ENCODE peak calls at places on chromosomes 1 and 21, in five cellular contexts. I is suprapubic skin; F is dermis microvascular lymphatic vessel endothelial cell; N is activated CD8-positive, alpha-beta memory T cell treated with anti-CD3 and anti-CD28 coated beads for 4 hours; B is kidney glomerular epithelial cell. U is an unnamed sample.
A peak's percentile ranks its signal among the peaks of the same experiment; 100 is the strongest.

GRCh38 chr1:1058921-1059493 is 15.1 kb downstream of the RNF223 start:
- DNase-seq in I (no peak), F (no peak), N (no peak), B (no peak), U (peak; percentile 58)

GRCh38 chr1:24904731-24905354 is 25.2 kb downstream of the RUNX3 start:
- DNase-seq in I (peak; percentile 71), F (no peak), N (no peak), B (no peak), U (no peak)

GRCh38 chr1:112381324-112382076 is 14.5 kb upstream of the CTTNBP2NL start:
- DNase-seq in I (no peak), F (no peak), N (no peak), B (no peak), U (no peak)

GRCh38 chr1:159469921-159470595 is 30.5 kb downstream of the OR10J1 start:
- DNase-seq in I (no peak), F (no peak), N (no peak), B (no peak), U (no peak)

GRCh38 chr1:39729030-39729429 is 9.7 kb upstream of the PPIE start:
- DNase-seq in I (no peak), F (no peak), N (no peak), B (no peak), U (peak; percentile 31)

GRCh38 chr1:177585492-177586220 is 384.2 kb downstream of the SEC16B start:
- DNase-seq in I (no peak), F (no peak), N (no peak), B (no peak), U (peak; percentile 97)

GRCh38 chr21:46100426-46100825 is 2.5 kb downstream of the COL6A2 start:
- DNase-seq in I (no peak), F (no peak), N (no peak), B (no peak), U (no peak)

GRCh38 chr1:212514782-212515181 is 82.1 kb downstream of the NENF start:
- DNase-seq in I (no peak), F (no peak), N (no peak), B (no peak), U (no peak)

GRCh38 chr1:38003261-38004250 is 1.8 kb downstream of the FHL3 start:
- DNase-seq in I (peak; percentile 61), F (no peak), N (no peak), B (no peak), U (no peak)

GRCh38 chr1:68104155-68104554 is 53.7 kb upstream of the DIRAS3 start:
- DNase-seq in I (no peak), F (no peak), N (no peak), B (peak; percentile 18), U (peak; percentile 41)

GRCh38 chr1:241610056-241610815 is 29.9 kb downstream of the CHML start:
- DNase-seq in I (no peak), F (no peak), N (no peak), B (no peak), U (no peak)

GRCh38 chr1:177451191-177451590 is 280.4 kb downstream of the BRINP2 start:
- DNase-seq in I (no peak), F (no peak), N (no peak), B (no peak), U (no peak)

GRCh38 chr1:15231714-15232201 is 15.3 kb upstream of the FHAD1 start:
- DNase-seq in I (no peak), F (no peak), N (no peak), B (no peak), U (peak; percentile 11)

GRCh38 chr1:115314765-115315164 is 23.3 kb downstream of the NGF start:
- DNase-seq in I (no peak), F (no peak), N (no peak), B (peak; percentile 78), U (peak; percentile 69)

GRCh38 chr1:168991667-168992475 is 114.6 kb upstream of the ATP1B1 start:
- DNase-seq in I (no peak), F (no peak), N (no peak), B (no peak), U (peak; percentile 90)

GRCh38 chr1:169493251-169493650 is 7.5 kb upstream of the SLC19A2 start:
- DNase-seq in I (no peak), F (no peak), N (no peak), B (no peak), U (no peak)

GRCh38 chr1:181057079-181057478 is 23.3 kb downstream of the MR1 start:
- DNase-seq in I (no peak), F (peak; percentile 22), N (no peak), B (no peak), U (no peak)

GRCh38 chr21:29419422-29419821 is 120.7 kb downstream of the BACH1 start:
- DNase-seq in I (no peak), F (no peak), N (no peak), B (no peak), U (no peak)

GRCh38 chr1:204102029-204102611 is 29.2 kb downstream of the SOX13 start:
- DNase-seq in I (no peak), F (no peak), N (no peak), B (no peak), U (no peak)

GRCh38 chr1:58721247-58721820 is 21.5 kb upstream of the MYSM1 start:
- DNase-seq in I (no peak), F (no peak), N (no peak), B (no peak), U (no peak)

GRCh38 chr1:152347116-152347728 is 12.6 kb downstream of the FLG2 start:
- DNase-seq in I (no peak), F (peak; percentile 27), N (no peak), B (peak; percentile 68), U (peak; percentile 64)

GRCh38 chr1:192439373-192440025 is 122.7 kb downstream of the RGS21 start:
- DNase-seq in I (no peak), F (no peak), N (no peak), B (peak; percentile 70), U (peak; percentile 84)

GRCh38 chr1:155051777-155052398 is 772 bp downstream of the ADAM15 start:
- DNase-seq in I (no peak), F (no peak), N (no peak), B (no peak), U (peak; percentile 35)

GRCh38 chr1:169896013-169896412 is 2.3 kb upstream of the SCYL3 start:
- DNase-seq in I (no peak), F (no peak), N (no peak), B (no peak), U (no peak)

GRCh38 chr21:44024257-44024656 is 12.1 kb downstream of the TRAPPC10 start:
- DNase-seq in I (peak; percentile 12), F (no peak), N (no peak), B (no peak), U (no peak)

GRCh38 chr1:64404202-64404601 is 65.7 kb upstream of the CACHD1 start:
- DNase-seq in I (no peak), F (no peak), N (no peak), B (no peak), U (no peak)

GRCh38 chr1:186864296-186864695 is 35.5 kb downstream of the PLA2G4A start:
- DNase-seq in I (no peak), F (no peak), N (no peak), B (no peak), U (no peak)

GRCh38 chr1:202615501-202616354 is 94.5 kb downstream of the SYT2 start:
- DNase-seq in I (no peak), F (no peak), N (no peak), B (peak; percentile 32), U (no peak)

GRCh38 chr1:228013322-228014234 is 6.8 kb downstream of the WNT3A start:
- DNase-seq in I (peak; percentile 83), F (no peak), N (no peak), B (no peak), U (peak; percentile 89)

GRCh38 chr1:30929135-30929889 is 20.8 kb upstream of the SDC3 start:
- DNase-seq in I (no peak), F (no peak), N (peak; percentile 10), B (peak; percentile 48), U (peak; percentile 55)

GRCh38 chr1:33768821-33769220 is 95.1 kb upstream of the HMGB4 start:
- DNase-seq in I (no peak), F (no peak), N (no peak), B (no peak), U (no peak)

GRCh38 chr21:46221664-46222435 is 6.7 kb downstream of the LSS start:
- DNase-seq in I (peak; percentile 29), F (no peak), N (no peak), B (no peak), U (no peak)

GRCh38 chr21:44375686-44376320 is 22.4 kb downstream of the TRPM2 start:
- DNase-seq in I (no peak), F (no peak), N (no peak), B (no peak), U (no peak)

GRCh38 chr1:53892911-53893310 is 1.1 kb upstream of the DIO1 start:
- DNase-seq in I (no peak), F (no peak), N (no peak), B (no peak), U (no peak)

GRCh38 chr1:59568158-59568935 is 246.4 kb upstream of the HOOK1 start:
- DNase-seq in I (no peak), F (no peak), N (no peak), B (peak; percentile 4), U (peak; percentile 16)

GRCh38 chr1:67589519-67590233 is 95.3 kb upstream of the GADD45A start:
- DNase-seq in I (no peak), F (no peak), N (no peak), B (no peak), U (no peak)